ENCODE peak calls at places on chromosomes 16 and 17, in four cellular contexts. C is K562, X is HCT116, L is HepG2. O is an unnamed sample. For H3K4me1, the result is how much of the 10 kb centered on the place peaks cover.

GRCh38 chr16:5516115-5516514 is 418.5 kb upstream of the EEF2KMT start:
- DNase-seq in C (no peak), X (peak), L (no peak), O (no peak)

GRCh38 chr16:57944961-57945739 is 25.8 kb downstream of the CNGB1 start:
- DNase-seq in C (peak), X (no peak), L (no peak), O (no peak)

GRCh38 chr17:82937411-82938371 is 97.9 kb upstream of the ZNF750 start:
- DNase-seq in C (no peak), X (no peak), L (no peak), O (no peak)

GRCh38 chr17:1038459-1039118 is 41.7 kb downstream of the TIMM22 start:
- DNase-seq in C (no peak), X (no peak), L (no peak), O (no peak)

GRCh38 chr16:20937736-20938135 is 37.2 kb downstream of the LYRM1 start:
- DNase-seq in C (no peak), X (no peak), L (peak), O (no peak)

GRCh38 chr16:4200781-4201137 is 41.1 kb downstream of the SRL start:
- DNase-seq in C (no peak), X (no peak), L (no peak), O (no peak)

GRCh38 chr16:6977291-6977690 is 355.4 kb upstream of the RBFOX1 start:
- DNase-seq in C (no peak), X (no peak), L (no peak), O (no peak)

GRCh38 chr16:89913408-89914387 is 5.0 kb upstream of the MC1R start:
- DNase-seq in C (no peak), X (no peak), L (no peak), O (no peak)

GRCh38 chr17:61897548-61898180 is 30.1 kb downstream of the INTS2 start:
- DNase-seq in C (no peak), X (no peak), L (no peak), O (no peak)

GRCh38 chr16:62644030-62644812 is 608.0 kb upstream of the CDH8 start:
- DNase-seq in C (no peak), X (no peak), L (no peak), O (no peak)

GRCh38 chr17:21513012-21513570 is 136.9 kb downstream of the KCNJ12 start:
- DNase-seq in C (peak), X (peak), L (peak), O (peak)

GRCh38 chr16:24834459-24835335 is 11.1 kb upstream of the SLC5A11 start:
- DNase-seq in C (peak), X (peak), L (peak), O (no peak)

GRCh38 chr16:5056347-5056746 is 9.4 kb downstream of the C16orf89 start:
- DNase-seq in C (peak), X (peak), L (peak), O (no peak)

GRCh38 chr16:57889111-57889510 is 81.8 kb downstream of the CNGB1 start:
- DNase-seq in C (no peak), X (no peak), L (no peak), O (no peak)

GRCh38 chr17:77435272-77436057 is 294.7 kb downstream of the SEC14L1 start:
- DNase-seq in C (no peak), X (no peak), L (no peak), O (no peak)

GRCh38 chr17:13230908-13231307 is 213.1 kb upstream of the ELAC2 start:
- DNase-seq in C (no peak), X (no peak), L (no peak), O (no peak)

GRCh38 chr17:82214012-82214628 is 1.5 kb upstream of the CCDC57 start:
- DNase-seq in C (peak), X (no peak), L (no peak), O (no peak)

GRCh38 chr16:48950184-48950583 is 331.5 kb downstream of the CBLN1 start:
- DNase-seq in C (no peak), X (no peak), L (no peak), O (no peak)

GRCh38 chr17:43018008-43018853 is 4.0 kb downstream of the VAT1 start:
- DNase-seq in C (no peak), X (no peak), L (no peak), O (no peak)

GRCh38 chr16:70573451-70574121 is 50.0 kb downstream of the SF3B3 start:
- DNase-seq in C (no peak), X (no peak), L (peak), O (no peak)

GRCh38 chr16:8859913-8860881 is 8.6 kb downstream of the CARHSP1 start:
- DNase-seq in C (no peak), X (no peak), L (peak), O (no peak)

GRCh38 chr16:9091867-9092281 is 430 bp downstream of the HAPSTR1 start:
- DNase-seq in C (peak), X (no peak), L (no peak), O (no peak)

DNA sequence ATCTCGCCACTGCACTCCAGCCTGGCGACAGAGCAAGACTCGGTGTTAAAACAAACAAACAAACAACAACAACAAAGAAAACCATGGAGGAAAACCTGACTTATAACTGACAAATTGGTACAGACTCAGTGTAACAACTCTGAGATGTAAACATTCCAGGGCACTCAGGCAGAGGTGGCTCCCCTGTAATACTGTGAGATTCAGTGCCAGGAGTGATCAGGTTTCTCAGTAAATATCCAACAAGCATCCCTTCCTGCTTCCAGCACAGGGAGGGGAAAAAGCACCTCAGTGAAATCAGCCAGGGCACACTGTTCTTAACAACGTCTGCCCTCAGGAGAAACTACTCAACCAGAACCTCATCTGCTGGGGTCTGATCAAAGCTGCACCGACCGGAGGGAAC is 52.4 kb downstream of the AMFR start:
- DNase-seq in C (no peak), X (no peak), L (no peak), O (no peak)
- H3K4me1 ChIP-seq in C (under half), X (under half), L (under half), O (under half)

DNA sequence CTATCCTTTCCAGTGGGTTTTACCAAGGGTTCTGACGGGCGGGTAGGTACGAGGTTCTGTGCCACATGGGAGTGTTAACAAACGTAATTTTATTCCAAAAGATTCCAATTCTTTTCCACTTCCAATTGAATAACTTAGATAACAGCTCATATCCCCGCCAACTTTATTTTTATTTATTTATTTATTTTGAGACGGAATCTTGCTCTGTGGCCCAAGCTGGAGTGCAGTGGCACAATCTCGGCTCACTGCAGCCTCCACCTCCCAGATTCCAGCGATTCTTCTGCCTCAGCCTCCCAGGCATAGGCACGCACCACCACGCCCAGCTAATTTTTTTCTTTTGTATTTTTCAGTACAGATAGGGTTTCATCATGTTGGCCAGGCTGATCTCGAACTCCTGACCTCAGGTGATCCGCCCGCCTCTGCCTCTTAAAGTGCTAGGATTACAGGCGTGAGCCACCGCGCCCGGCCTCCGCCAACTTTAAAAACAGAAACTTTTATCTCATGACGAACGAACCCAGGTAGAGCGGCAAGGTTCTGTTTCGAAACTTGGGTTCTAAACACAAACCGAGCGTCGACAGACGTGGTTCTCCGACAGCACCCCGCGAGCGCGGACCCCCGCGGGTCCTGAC is 621 bp downstream of the ECI1 start:
- DNase-seq in C (peak), X (no peak), L (no peak), O (no peak)
- TF ChIP-seq TCF7L2 in C (no peak), X (no peak), L (no peak), O (no peak)

GRCh38 chr17:2563061-2563460 is 30.4 kb upstream of the PAFAH1B1 start:
- DNase-seq in C (no peak), X (no peak), L (no peak), O (no peak)
- H3K4me3 ChIP-seq in C (no peak), X (no peak), L (no peak), O (no peak)

GRCh38 chr16:67942510-67943255 is 1.2 kb downstream of the LCAT start:
- DNase-seq in C (no peak), X (no peak), L (peak), O (no peak)

GRCh38 chr16:67941469-67942199 is 2.3 kb downstream of the LCAT start:
- DNase-seq in C (peak), X (no peak), L (no peak), O (no peak)

GRCh38 chr16:67940436-67941089 is 3.4 kb downstream of the LCAT start:
- DNase-seq in C (no peak), X (no peak), L (no peak), O (no peak)

GRCh38 chr16:67943256-67943618 is 683 bp downstream of the LCAT start:
- DNase-seq in C (no peak), X (no peak), L (peak), O (no peak)

DNA sequence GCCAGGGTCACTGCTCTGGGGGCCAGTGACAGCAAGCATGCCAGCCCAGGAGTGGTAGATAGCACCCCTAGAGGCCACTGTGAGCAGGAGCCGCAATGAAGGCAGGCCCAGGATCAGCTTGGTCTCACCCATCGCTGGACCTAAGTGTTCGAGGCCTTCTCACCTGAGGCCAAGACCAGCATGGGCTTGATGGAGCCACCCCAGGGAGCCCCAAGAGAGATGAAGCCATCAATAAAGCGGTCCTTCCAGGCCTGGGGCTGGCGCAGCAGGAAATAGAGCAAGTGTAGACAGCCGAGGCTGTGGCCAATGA is 1.8 kb downstream of the LCAT start:
- DNase-seq in C (peak), X (no peak), L (peak), O (no peak)
- H3K4me1 ChIP-seq in C (under half), X (under half), L (half or more), O (under half)

DNA sequence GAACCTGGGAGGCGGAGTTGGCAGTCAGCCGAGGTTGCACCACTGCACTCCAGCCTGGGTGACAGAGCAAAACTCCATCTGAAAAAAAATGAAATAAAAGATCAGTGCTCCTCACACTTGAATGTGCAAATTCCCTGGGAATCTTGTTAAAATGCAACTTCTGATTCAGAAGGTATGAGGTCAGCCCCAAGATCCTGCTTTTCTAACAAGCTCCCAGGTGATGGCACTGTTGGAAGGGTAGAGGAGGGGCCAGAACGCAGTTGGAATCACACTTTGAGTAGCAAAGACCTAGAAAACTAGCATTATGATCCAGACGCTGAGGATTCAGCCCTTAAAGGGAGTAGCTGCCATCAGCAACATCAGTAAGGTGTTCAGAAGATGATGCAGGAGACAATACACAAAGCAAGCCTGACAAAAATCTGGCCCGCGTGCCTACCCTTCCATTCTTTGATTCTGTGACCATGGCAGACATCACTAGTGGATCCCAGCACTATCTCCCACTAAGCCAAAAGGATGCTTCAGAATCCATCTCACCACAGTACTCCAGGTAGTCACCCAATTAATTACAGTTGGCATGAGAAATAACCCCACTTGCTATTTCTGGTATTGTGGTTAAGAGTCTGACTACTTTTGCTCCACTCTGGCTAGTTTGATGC is 33.1 kb upstream of the MEIOC start:
- DNase-seq in C (no peak), X (peak), L (peak), O (no peak)
- TF ChIP-seq TCF7L2 in C (no peak), X (peak), L (no peak), O (no peak)

DNA sequence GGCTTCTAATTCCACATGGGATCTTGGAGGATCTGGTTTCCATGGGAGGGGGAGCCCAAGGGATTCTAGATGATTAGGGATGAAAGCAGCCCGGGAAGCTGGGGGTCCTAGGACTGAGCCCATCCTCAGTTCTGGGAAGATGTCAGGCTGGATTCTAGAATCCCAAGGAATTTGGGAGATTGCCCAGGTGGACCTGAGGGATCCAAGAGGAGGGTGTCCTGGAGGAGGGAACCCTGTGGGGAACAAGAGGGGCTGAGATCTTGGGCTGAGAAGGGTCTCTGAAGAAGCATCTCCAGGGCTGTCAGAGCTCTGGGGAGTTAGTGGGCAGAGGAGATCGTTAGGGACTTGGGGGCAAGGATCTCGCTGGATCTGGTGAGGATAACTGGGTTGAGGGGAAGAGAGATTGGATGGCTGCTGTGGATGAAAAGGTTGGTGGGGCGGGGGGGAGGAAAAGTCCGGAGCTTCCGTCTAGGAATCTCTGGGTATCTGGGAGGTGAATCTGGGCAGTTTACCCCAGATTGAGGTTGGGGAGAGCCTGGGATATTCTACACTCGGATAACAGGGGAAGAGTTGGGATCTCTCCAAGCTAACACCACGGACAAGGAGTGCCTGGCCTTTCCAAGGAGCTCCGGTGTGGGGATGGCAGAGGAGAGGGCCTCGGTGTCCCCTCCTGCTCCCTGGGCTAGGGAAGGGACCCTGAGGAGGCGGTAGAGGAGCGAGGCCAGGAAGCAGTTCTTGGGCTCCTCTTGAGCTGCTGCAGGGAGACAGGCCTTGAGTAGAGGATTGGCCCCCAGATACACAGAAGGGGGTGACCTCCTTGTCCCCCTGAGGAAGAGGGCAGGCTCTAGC is 1.6 kb downstream of the FBXL19 start:
- DNase-seq in C (no peak), X (no peak), L (no peak), O (no peak)
- H3K4me3 ChIP-seq in C (peak), X (peak), L (peak), O (peak)

DNA sequence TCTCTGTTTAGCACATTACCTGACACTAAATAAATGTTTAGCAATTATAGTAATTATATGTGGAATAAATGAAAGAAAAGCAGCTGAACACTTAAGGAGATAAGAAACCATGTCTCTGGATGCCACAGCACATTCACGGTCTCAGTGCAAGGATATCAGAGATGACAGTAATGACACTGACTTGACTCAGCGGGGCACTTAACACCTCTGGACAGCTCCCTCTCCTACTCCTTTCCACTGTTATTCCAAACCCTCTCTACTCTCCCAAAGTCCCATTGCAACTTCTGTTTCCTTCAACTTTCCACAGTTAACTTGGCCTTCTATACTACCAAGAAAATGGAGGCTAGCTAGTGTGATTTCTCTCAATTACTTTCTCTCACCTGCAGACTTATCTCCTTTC is 93.0 kb upstream of the CORO6 start:
- DNase-seq in C (peak), X (no peak), L (no peak), O (no peak)
- H3K4me1 ChIP-seq in C (under half), X (under half), L (under half), O (under half)

GRCh38 chr16:23406546-23407240 is 46.3 kb downstream of the COG7 start:
- DNase-seq in C (no peak), X (no peak), L (no peak), O (no peak)
- TF ChIP-seq TCF7L2 in C (no peak), X (no peak), L (no peak), O (no peak)